ENCODE peak calls at places on chromosome 6, in five cellular contexts. One of them, this sample, is unnamed.

GRCh38 chr6:168043848-168044415 is 35.1 kb downstream of the FRMD1 start:
- DNase-seq in activated gamma-delta T cell treated with Interleukin-2 at 50 U/mL for 16 hours: no peak
- DNase-seq in epithelial cell of esophagus: no peak
- DNase-seq in PC-9: no peak
- DNase-seq in ascending aorta: no peak
- DNase-seq in this sample: no peak

GRCh38 chr6:85360794-85361642 is 88.9 kb upstream of the NT5E start:
- DNase-seq in PC-9: peak; percentile 75
- DNase-seq in ascending aorta: peak; percentile 71
- DNase-seq in activated gamma-delta T cell treated with Interleukin-2 at 50 U/mL for 16 hours: no peak
- DNase-seq in epithelial cell of esophagus: peak; percentile 98
- DNase-seq in this sample: peak; percentile 99

GRCh38 chr6:140208286-140208685 is 833.8 kb upstream of the CITED2 start:
- DNase-seq in activated gamma-delta T cell treated with Interleukin-2 at 50 U/mL for 16 hours: no peak
- DNase-seq in ascending aorta: no peak
- DNase-seq in PC-9: no peak
- DNase-seq in epithelial cell of esophagus: no peak
- DNase-seq in this sample: no peak

GRCh38 chr6:111552241-111552744 is 53.4 kb downstream of the TRAF3IP2 start:
- DNase-seq in epithelial cell of esophagus: peak; percentile 86
- DNase-seq in ascending aorta: peak; percentile 87
- DNase-seq in PC-9: peak; percentile 66
- DNase-seq in activated gamma-delta T cell treated with Interleukin-2 at 50 U/mL for 16 hours: no peak
- DNase-seq in this sample: peak; percentile 93

GRCh38 chr6:104483225-104483834 is 376.4 kb downstream of the HACE1 start:
- DNase-seq in activated gamma-delta T cell treated with Interleukin-2 at 50 U/mL for 16 hours: no peak
- DNase-seq in ascending aorta: no peak
- DNase-seq in PC-9: no peak
- DNase-seq in epithelial cell of esophagus: peak; percentile 40
- DNase-seq in this sample: no peak

GRCh38 chr6:31568537-31568961 is 3.5 kb upstream of the LTA start:
- DNase-seq in PC-9: no peak
- DNase-seq in activated gamma-delta T cell treated with Interleukin-2 at 50 U/mL for 16 hours: peak; percentile 52
- DNase-seq in epithelial cell of esophagus: no peak
- DNase-seq in ascending aorta: no peak
- DNase-seq in this sample: no peak

GRCh38 chr6:83185096-83185495 is 8.0 kb downstream of the PGM3 start:
- DNase-seq in PC-9: no peak
- DNase-seq in ascending aorta: no peak
- DNase-seq in activated gamma-delta T cell treated with Interleukin-2 at 50 U/mL for 16 hours: no peak
- DNase-seq in epithelial cell of esophagus: peak; percentile 87
- DNase-seq in this sample: no peak

GRCh38 chr6:148524976-148525375 is 182.3 kb downstream of the SASH1 start:
- DNase-seq in ascending aorta: peak; percentile 77
- DNase-seq in activated gamma-delta T cell treated with Interleukin-2 at 50 U/mL for 16 hours: no peak
- DNase-seq in PC-9: no peak
- DNase-seq in epithelial cell of esophagus: no peak
- DNase-seq in this sample: no peak

GRCh38 chr6:107511410-107512070 is 21.6 kb downstream of the SOBP start:
- DNase-seq in activated gamma-delta T cell treated with Interleukin-2 at 50 U/mL for 16 hours: no peak
- DNase-seq in PC-9: no peak
- DNase-seq in ascending aorta: peak; percentile 70
- DNase-seq in epithelial cell of esophagus: no peak
- DNase-seq in this sample: no peak

GRCh38 chr6:5751525-5752252 is 255.0 kb downstream of the NRN1 start:
- DNase-seq in activated gamma-delta T cell treated with Interleukin-2 at 50 U/mL for 16 hours: no peak
- DNase-seq in PC-9: no peak
- DNase-seq in epithelial cell of esophagus: no peak
- DNase-seq in ascending aorta: no peak
- DNase-seq in this sample: no peak

GRCh38 chr6:44104661-44105060 is 22.6 kb downstream of the MRPL14 start:
- DNase-seq in epithelial cell of esophagus: no peak
- DNase-seq in PC-9: no peak
- DNase-seq in activated gamma-delta T cell treated with Interleukin-2 at 50 U/mL for 16 hours: no peak
- DNase-seq in ascending aorta: no peak
- DNase-seq in this sample: no peak

GRCh38 chr6:158048589-158048988 is 66.9 kb downstream of the SYNJ2 start:
- DNase-seq in activated gamma-delta T cell treated with Interleukin-2 at 50 U/mL for 16 hours: no peak
- DNase-seq in ascending aorta: no peak
- DNase-seq in PC-9: no peak
- DNase-seq in epithelial cell of esophagus: no peak
- DNase-seq in this sample: no peak

GRCh38 chr6:141483561-141484061 is 649.1 kb upstream of the GJE1 start:
- DNase-seq in PC-9: no peak
- DNase-seq in epithelial cell of esophagus: peak; percentile 67
- DNase-seq in ascending aorta: peak; percentile 70
- DNase-seq in activated gamma-delta T cell treated with Interleukin-2 at 50 U/mL for 16 hours: peak; percentile 48
- DNase-seq in this sample: peak; percentile 93

This sample was measured in renal cortical epithelial cell.